ENCODE peak calls at places on chromosomes 11 and 22, in nine cellular contexts. Z is activated naive CD8-positive, alpha-beta T cell treated with anti-CD3 and anti-CD28 coated beads, Interleukin-2, amount 50 U/mL, for 24 hours; O is esophagus squamous epithelium; V is fibroblast of lung; Q is LoVo; I is substantia nigra; W is activated naive CD4-positive, alpha-beta T cell treated with anti-CD3 and anti-CD28 coated beads for 36 hours; S is coronary artery; P is NAMALWA. E is an unnamed sample.

GRCh38 chr11:61596990-61597389 is 16.1 kb upstream of the SYT7 start:
- DNase-seq in Z (no peak), O (no peak), V (peak; percentile 18), Q (no peak), I (no peak), W (no peak), S (no peak), P (no peak), E (no peak)

GRCh38 chr11:29914203-29914930 is 102.5 kb downstream of the KCNA4 start:
- DNase-seq in Z (no peak), O (no peak), V (no peak), Q (no peak), I (no peak), W (no peak), S (no peak), P (no peak), E (no peak)

GRCh38 chr11:18310800-18311340 is 11.1 kb downstream of the HPS5 start:
- DNase-seq in Z (no peak), O (no peak), V (peak; percentile 78), Q (no peak), I (no peak), W (no peak), S (no peak), P (no peak), E (no peak)

GRCh38 chr11:1600626-1601025 is 2.5 kb upstream of the KRTAP5-2 start:
- DNase-seq in Z (no peak), O (no peak), V (no peak), Q (no peak), I (no peak), W (no peak), S (no peak), P (no peak), E (no peak)

GRCh38 chr11:76661306-76661751 is 9.2 kb downstream of the LRRC32 start:
- DNase-seq in Z (no peak), O (no peak), V (no peak), Q (no peak), I (no peak), W (no peak), S (peak; percentile 72), P (no peak), E (peak; percentile 85)

GRCh38 chr11:72333657-72334056 is 89.7 kb upstream of the PHOX2A start:
- DNase-seq in Z (peak; percentile 24), O (no peak), V (peak; percentile 36), Q (no peak), I (no peak), W (peak; percentile 55), S (no peak), P (peak; percentile 15), E (no peak)

GRCh38 chr22:43277987-43278601 is 65.1 kb downstream of the SCUBE1 start:
- DNase-seq in Z (no peak), O (no peak), V (no peak), Q (peak; percentile 41), I (no peak), W (no peak), S (no peak), P (no peak), E (no peak)

GRCh38 chr11:74014880-74015279 is 6.0 kb upstream of the UCP3 start:
- DNase-seq in Z (no peak), O (no peak), V (no peak), Q (no peak), I (no peak), W (no peak), S (no peak), P (no peak), E (no peak)

GRCh38 chr11:113082501-113082900 is 121.3 kb downstream of the NCAM1 start:
- DNase-seq in Z (no peak), O (no peak), V (no peak), Q (no peak), I (no peak), W (no peak), S (no peak), P (no peak), E (no peak)

GRCh38 chr22:40452730-40453487 is 82.5 kb downstream of the SGSM3 start:
- DNase-seq in Z (no peak), O (no peak), V (peak; percentile 61), Q (no peak), I (no peak), W (no peak), S (no peak), P (no peak), E (no peak)

GRCh38 chr11:107397357-107397756 is 60.3 kb downstream of the CWF19L2 start:
- DNase-seq in Z (no peak), O (no peak), V (no peak), Q (no peak), I (no peak), W (no peak), S (no peak), P (no peak), E (no peak)

GRCh38 chr11:12906501-12906900 is 102.6 kb upstream of the RASSF10 start:
- DNase-seq in Z (no peak), O (no peak), V (no peak), Q (no peak), I (no peak), W (no peak), S (no peak), P (no peak), E (no peak)

GRCh38 chr11:47002366-47002765 is 65.8 kb downstream of the CSTPP1 start:
- DNase-seq in Z (no peak), O (no peak), V (no peak), Q (no peak), I (no peak), W (no peak), S (no peak), P (peak; percentile 7), E (no peak)

GRCh38 chr11:86145439-86146156 is 76.7 kb upstream of the PICALM start:
- DNase-seq in Z (no peak), O (no peak), V (no peak), Q (no peak), I (no peak), W (no peak), S (no peak), P (no peak), E (no peak)

GRCh38 chr11:6431861-6432260 is 8.9 kb downstream of the HPX start:
- DNase-seq in Z (no peak), O (no peak), V (peak; percentile 79), Q (peak; percentile 53), I (no peak), W (no peak), S (no peak), P (no peak), E (peak; percentile 47)

GRCh38 chr11:48019597-48019996 is 39.2 kb downstream of the PTPRJ start:
- DNase-seq in Z (no peak), O (no peak), V (no peak), Q (no peak), I (no peak), W (no peak), S (no peak), P (no peak), E (no peak)

GRCh38 chr11:73285721-73286120 is 13.6 kb downstream of the P2RY6 start:
- DNase-seq in Z (no peak), O (no peak), V (no peak), Q (no peak), I (no peak), W (no peak), S (no peak), P (no peak), E (no peak)

GRCh38 chr22:49448546-49448945 is 379.1 kb downstream of the BRD1 start:
- DNase-seq in Z (no peak), O (no peak), V (no peak), Q (no peak), I (peak; percentile 13), W (no peak), S (no peak), P (no peak), E (no peak)